ENCODE peak calls at places on chromosomes 12 and 14, in nine cellular contexts. M, G, A, X, W, D, H, K and L are unnamed samples.
A peak's percentile ranks its signal among the peaks of the same experiment; 100 is the strongest.

GRCh38 chr14:94974893-94975292 is 182.4 kb downstream of the DICER1 start:
- DNase-seq in G (no peak), H (no peak), W (no peak), A (no peak), D (no peak), M (no peak), X (no peak), K (no peak), L (no peak)

GRCh38 chr14:22471545-22472121 is 117.4 kb downstream of the DAD1 start:
- DNase-seq in X (no peak), K (no peak), M (no peak), G (peak; percentile 32), W (no peak), H (no peak), A (peak; percentile 32), D (peak; percentile 79), L (peak; percentile 69)

GRCh38 chr14:44778562-44778961 is 183.2 kb downstream of the KLHL28 start:
- DNase-seq in H (no peak), W (no peak), D (no peak), M (no peak), G (no peak), X (no peak), K (no peak), A (peak; percentile 37), L (no peak)

GRCh38 chr14:37592288-37593274 is 2.5 kb downstream of the FOXA1 start:
- DNase-seq in X (no peak), G (no peak), D (peak; percentile 73), M (no peak), K (peak; percentile 57), H (no peak), W (no peak), A (peak; percentile 21), L (no peak)

GRCh38 chr12:34296143-34297041 is 274.1 kb downstream of the ALG10 start:
- DNase-seq in M (peak; percentile 11), D (peak; percentile 63), A (no peak), X (no peak), G (no peak), H (no peak), K (peak; percentile 34), W (no peak), L (no peak)

GRCh38 chr14:104107611-104108569 is 22.4 kb downstream of the ASPG start:
- DNase-seq in W (no peak), A (no peak), H (no peak), M (no peak), X (no peak), D (peak; percentile 68), K (peak; percentile 60), G (no peak), L (peak; percentile 25)

GRCh38 chr14:72830786-72831583 is 62.9 kb downstream of the DPF3 start:
- DNase-seq in G (peak; percentile 24), A (peak; percentile 9), M (no peak), K (no peak), X (peak; percentile 18), H (no peak), D (no peak), W (no peak), L (no peak)

GRCh38 chr12:4763549-4763948 is 43.3 kb downstream of the GALNT8 start:
- DNase-seq in W (no peak), A (peak; percentile 61), G (no peak), M (no peak), X (no peak), K (no peak), D (peak; percentile 66), H (no peak), L (no peak)

GRCh38 chr14:56460469-56460868 is 119.1 kb upstream of the TMEM260 start:
- DNase-seq in X (no peak), W (no peak), K (no peak), M (no peak), H (no peak), D (no peak), G (no peak), A (no peak), L (no peak)

GRCh38 chr12:88113871-88114270 is 28.0 kb downstream of the CEP290 start:
- DNase-seq in A (no peak), X (no peak), G (no peak), W (no peak), M (no peak), H (no peak), K (no peak), D (no peak), L (no peak)

GRCh38 chr14:93693914-93694313 is 94.4 kb downstream of the PRIMA1 start:
- DNase-seq in D (no peak), A (peak; percentile 54), H (no peak), W (no peak), X (no peak), K (no peak), M (no peak), G (no peak), L (no peak)

GRCh38 chr14:87002831-87003230 is 990.2 kb downstream of the GALC start:
- DNase-seq in D (no peak), W (no peak), M (no peak), X (no peak), A (no peak), K (no peak), G (no peak), H (no peak), L (no peak)

GRCh38 chr14:41607966-41608663 is 1.4 kb downstream of the LRFN5 start:
- DNase-seq in G (no peak), D (no peak), W (no peak), M (no peak), A (no peak), K (no peak), H (no peak), X (no peak), L (no peak)

GRCh38 chr12:30870491-30871265 is 55.9 kb upstream of the TSPAN11 start:
- DNase-seq in K (no peak), H (no peak), A (no peak), D (no peak), G (no peak), W (no peak), X (no peak), M (no peak), L (no peak)

GRCh38 chr12:40010899-40011774 is 94.7 kb downstream of the SLC2A13 start:
- DNase-seq in K (no peak), A (peak; percentile 54), M (peak; percentile 66), X (peak; percentile 75), H (peak; percentile 9), W (peak; percentile 41), G (peak; percentile 63), D (no peak), L (no peak)

GRCh38 chr12:44589697-44590096 is 286.4 kb downstream of the NELL2 start:
- DNase-seq in W (peak; percentile 41), G (no peak), A (no peak), X (no peak), M (no peak), D (no peak), H (no peak), K (no peak), L (no peak)

DNA sequence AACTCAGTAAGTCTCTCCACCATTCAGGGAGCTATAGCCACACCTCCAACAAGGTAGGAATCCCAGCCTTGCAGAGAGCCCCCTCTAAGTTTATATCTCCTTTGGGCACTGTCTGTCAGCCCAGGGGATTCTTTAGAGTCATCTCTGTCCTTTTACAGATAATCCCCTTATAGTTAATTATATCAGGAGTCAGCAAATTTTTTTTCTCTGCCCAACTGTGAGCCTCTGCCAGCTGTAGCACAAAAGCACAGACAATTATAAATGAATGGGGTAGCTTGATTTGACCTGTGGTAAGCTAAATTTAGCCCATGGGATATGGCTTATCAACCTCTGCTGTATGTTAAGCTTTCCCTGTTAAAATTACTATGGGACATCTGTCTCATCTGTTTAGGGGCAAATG is 8.3 kb downstream of the CEP128 start:
- DNase-seq in D (no peak), X (no peak), A (no peak), M (no peak), G (no peak), K (no peak), W (no peak), H (no peak), L (no peak)
- H3K27ac ChIP-seq in D (no peak overlapping the region), X (no peak overlapping the region), A (no peak overlapping the region), M (no peak overlapping the region), G (no peak overlapping the region), K (no peak overlapping the region), W (no peak overlapping the region), H (no peak overlapping the region), L (no peak overlapping the region)

GRCh38 chr14:52833891-52834290 is 42.5 kb upstream of the GNPNAT1 start:
- DNase-seq in M (no peak), G (no peak), D (no peak), W (no peak), X (no peak), A (no peak), K (no peak), H (no peak), L (no peak)
- H3K27me3 ChIP-seq in M (no peaks in the 10 kb centered on the region), G (no peaks in the 10 kb centered on the region), D (no peaks in the 10 kb centered on the region), W (no peaks in the 10 kb centered on the region), X (no peaks in the 10 kb centered on the region), A (no peaks in the 10 kb centered on the region), K (no peaks in the 10 kb centered on the region), H (no peaks in the 10 kb centered on the region), L (no peaks in the 10 kb centered on the region)

DNA sequence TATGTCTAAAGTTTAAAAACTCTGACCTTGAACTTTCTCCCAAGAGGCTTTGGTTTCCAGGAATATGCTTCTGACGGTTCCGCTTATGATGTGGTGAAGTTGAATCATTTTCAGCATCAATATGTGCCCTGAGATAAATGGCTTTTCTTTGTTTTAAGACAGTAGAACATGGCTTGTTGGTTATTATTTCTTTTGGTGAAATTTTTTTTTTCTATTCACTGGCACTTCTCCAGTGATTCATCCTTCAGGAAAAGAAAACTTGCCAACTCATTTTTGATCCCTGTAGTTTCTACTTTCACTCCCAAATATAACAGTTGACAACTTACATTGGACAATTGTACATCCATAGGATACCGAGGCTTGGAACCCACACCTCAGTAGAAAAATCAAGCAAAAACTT is 1301.2 kb upstream of the FLRT2 start:
- DNase-seq in K (no peak), H (no peak), D (no peak), G (peak; percentile 75), X (no peak), W (no peak), A (no peak), M (no peak), L (no peak)
- H3K4me1 ChIP-seq in K (no peaks in the 10 kb centered on the region), H (no peaks in the 10 kb centered on the region), D (no peaks in the 10 kb centered on the region), G (peaks cover 9% of the 10 kb centered on the region), X (peaks cover 5% of the 10 kb centered on the region), W (no peaks in the 10 kb centered on the region), A (no peaks in the 10 kb centered on the region), M (no peaks in the 10 kb centered on the region), L (no peaks in the 10 kb centered on the region)

GRCh38 chr12:132064641-132065040 is 79.5 kb downstream of the DDX51 start:
- DNase-seq in X (no peak), D (no peak), G (no peak), A (no peak), W (no peak), H (no peak), M (no peak), K (no peak), L (no peak)

GRCh38 chr12:132065609-132066344 is 78.3 kb downstream of the DDX51 start:
- DNase-seq in H (no peak), W (no peak), A (no peak), K (no peak), M (no peak), D (no peak), G (no peak), X (no peak), L (no peak)

GRCh38 chr12:132066345-132066685 is 77.8 kb downstream of the DDX51 start:
- DNase-seq in K (no peak), G (no peak), H (no peak), M (no peak), D (no peak), A (no peak), W (no peak), X (no peak), L (no peak)

GRCh38 chr12:132066749-132067148 is 77.4 kb downstream of the DDX51 start:
- DNase-seq in K (no peak), H (no peak), G (no peak), A (no peak), W (no peak), X (no peak), D (no peak), M (no peak), L (no peak)

GRCh38 chr12:132065203-132065602 is 78.9 kb downstream of the DDX51 start:
- DNase-seq in A (no peak), W (no peak), K (no peak), X (no peak), M (no peak), D (no peak), H (no peak), G (no peak), L (no peak)
- H3K27ac ChIP-seq in A (no peak overlapping the region), W (no peak overlapping the region), K (no peak overlapping the region), X (no peak overlapping the region), M (no peak overlapping the region), D (no peak overlapping the region), H (no peak overlapping the region), G (no peak overlapping the region), L (no peak overlapping the region)